ENCODE peak calls at places on chromosomes 5 and 9, in six cellular contexts. B, X, A, V, Y and W are unnamed samples.

GRCh38 chr5:160274483-160274931 is 37.9 kb downstream of the CCNJL start:
- DNase-seq in B (no peak), X (no peak), A (no peak), V (no peak), Y (no peak), W (no peak)

GRCh38 chr9:1460143-1460769 is 410.1 kb downstream of the DMRT2 start:
- DNase-seq in B (no peak), X (no peak), A (peak), V (no peak), Y (no peak), W (no peak)

GRCh38 chr5:148491793-148492184 is 108.0 kb downstream of the FBXO38 start:
- DNase-seq in B (no peak), X (no peak), A (no peak), V (no peak), Y (no peak), W (no peak)

GRCh38 chr5:15010936-15011335 is 139.4 kb upstream of the ANKH start:
- DNase-seq in B (peak), X (peak), A (no peak), V (no peak), Y (no peak), W (no peak)

GRCh38 chr9:20569525-20569924 is 52.8 kb downstream of the MLLT3 start:
- DNase-seq in B (no peak), X (no peak), A (no peak), V (no peak), Y (no peak), W (peak)

GRCh38 chr9:127333326-127334064 is 63.5 kb upstream of the SLC2A8 start:
- DNase-seq in B (peak), X (peak), A (no peak), V (no peak), Y (no peak), W (peak)

GRCh38 chr9:2016411-2017208 is 1.5 kb downstream of the SMARCA2 start:
- DNase-seq in B (peak), X (peak), A (peak), V (no peak), Y (peak), W (peak)

GRCh38 chr5:17831279-17831678 is 197.0 kb downstream of the TAF11L14 start:
- DNase-seq in B (no peak), X (no peak), A (no peak), V (no peak), Y (no peak), W (no peak)

GRCh38 chr9:111056554-111056953 is 18.3 kb upstream of the LPAR1 start:
- DNase-seq in B (peak), X (peak), A (no peak), V (no peak), Y (peak), W (peak)

GRCh38 chr9:93316726-93317494 is 133.0 kb downstream of the WNK2 start:
- DNase-seq in B (no peak), X (no peak), A (no peak), V (no peak), Y (no peak), W (no peak)

GRCh38 chr5:133785182-133785581 is 172.8 kb upstream of the FSTL4 start:
- DNase-seq in B (no peak), X (no peak), A (no peak), V (no peak), Y (no peak), W (no peak)

GRCh38 chr5:125409101-125409495 is 662.7 kb upstream of the ZNF608 start:
- DNase-seq in B (peak), X (no peak), A (peak), V (no peak), Y (peak), W (peak)

GRCh38 chr9:128078504-128079434 is 10.7 kb downstream of the SLC25A25 start:
- DNase-seq in B (peak), X (peak), A (peak), V (no peak), Y (peak), W (peak)

GRCh38 chr9:130934246-130934645 is 4.8 kb downstream of the FIBCD1 start:
- DNase-seq in B (no peak), X (no peak), A (no peak), V (no peak), Y (no peak), W (no peak)

GRCh38 chr9:130931508-130932150 is 7.4 kb downstream of the FIBCD1 start:
- DNase-seq in B (no peak), X (peak), A (no peak), V (no peak), Y (no peak), W (no peak)

GRCh38 chr9:130933114-130934046 is 5.7 kb downstream of the FIBCD1 start:
- DNase-seq in B (peak), X (peak), A (no peak), V (no peak), Y (peak), W (peak)

GRCh38 chr9:130930804-130931349 is 8.2 kb downstream of the FIBCD1 start:
- DNase-seq in B (no peak), X (no peak), A (no peak), V (no peak), Y (no peak), W (no peak)

GRCh38 chr9:130932220-130933069 is 6.6 kb downstream of the FIBCD1 start:
- DNase-seq in B (peak), X (peak), A (no peak), V (no peak), Y (peak), W (peak)
- H3K4me3 ChIP-seq in B (no peak), X (no peak), A (no peak), V (no peak), Y (peak), W (peak)

DNA sequence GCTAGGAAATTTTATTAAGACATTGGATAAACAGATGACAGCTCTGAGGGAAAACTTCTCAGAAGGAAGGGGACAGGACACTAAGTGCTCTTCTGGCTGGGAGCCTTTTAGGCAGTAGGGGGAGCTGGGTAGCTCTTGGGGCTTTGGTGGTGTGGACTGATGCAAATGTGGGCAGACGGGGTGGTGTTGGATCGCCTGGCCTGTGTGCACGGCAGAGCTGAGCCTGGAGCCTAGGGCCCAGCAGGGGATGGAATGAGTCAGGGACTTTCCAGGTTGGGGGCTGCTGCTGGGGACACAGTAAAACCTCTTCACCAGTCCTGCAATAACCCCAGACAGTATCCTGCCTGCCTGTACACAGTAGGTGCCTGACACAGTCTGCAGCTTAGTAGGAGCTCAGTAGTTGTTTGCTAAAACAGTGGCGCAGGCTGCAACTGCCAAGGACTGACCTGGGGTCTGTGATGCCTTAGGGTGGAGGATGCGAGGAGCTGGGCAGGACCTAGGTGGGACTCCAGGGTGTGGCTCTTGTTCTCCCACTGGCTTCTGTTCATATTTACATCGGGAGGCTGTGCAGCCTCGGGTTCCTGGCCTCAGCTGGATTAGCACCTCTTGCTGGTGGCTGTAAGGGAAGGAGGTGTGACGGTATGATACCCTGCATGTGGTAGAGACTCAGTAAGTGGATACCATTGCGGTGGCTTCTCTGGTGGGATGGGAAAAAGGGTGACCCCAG is 83.8 kb downstream of the DAB2IP start:
- DNase-seq in B (peak), X (peak), A (peak), V (no peak), Y (peak), W (peak)
- TF ChIP-seq CTCF in B (peak), X (peak), A (no peak), V (peak), Y (peak), W (peak)

GRCh38 chr9:35795701-35796100 is 4.3 kb downstream of the NPR2 start:
- DNase-seq in B (no peak), X (no peak), A (no peak), V (no peak), Y (peak), W (no peak)
- H3K4me3 ChIP-seq in B (no peak), X (no peak), A (no peak), V (no peak), Y (no peak), W (no peak)

GRCh38 chr9:10268500-10269485 is 344.0 kb downstream of the PTPRD start:
- DNase-seq in B (peak), X (peak), A (peak), V (no peak), Y (peak), W (peak)
- TF ChIP-seq CTCF in B (no peak), X (peak), A (no peak), V (peak), Y (peak), W (peak)

GRCh38 chr9:123925820-123926219 is 4.1 kb downstream of the DENND1A start:
- DNase-seq in B (no peak), X (no peak), A (no peak), V (no peak), Y (peak), W (peak)

GRCh38 chr9:123926986-123927385 is 2.9 kb downstream of the DENND1A start:
- DNase-seq in B (no peak), X (no peak), A (no peak), V (no peak), Y (no peak), W (no peak)

GRCh38 chr9:123928471-123929176 is 1.3 kb downstream of the DENND1A start:
- DNase-seq in B (peak), X (peak), A (no peak), V (no peak), Y (peak), W (peak)

GRCh38 chr9:123929177-123929869 is 603 bp downstream of the DENND1A start:
- DNase-seq in B (no peak), X (no peak), A (peak), V (no peak), Y (no peak), W (no peak)

GRCh38 chr9:123927625-123928308 is 2.2 kb downstream of the DENND1A start:
- DNase-seq in B (peak), X (peak), A (peak), V (no peak), Y (peak), W (peak)
- H3K4me3 ChIP-seq in B (no peak), X (peak), A (no peak), V (peak), Y (no peak), W (peak)